ENCODE peak calls at places on chromosome 20, in nine cellular contexts. O is ascending aorta, H is stomach, U is keratinocyte, L is Peyer's patch, G is HCT116, Q is SK-N-SH, R is endodermal cell, X is OCI-LY7. C is an unnamed sample. For H3K9me3, the result is how much of the 10 kb centered on the place peaks cover.

GRCh38 chr20:58471835-58472164 is 43.4 kb downstream of the APCDD1L start:
- DNase-seq in O (no peak), H (no peak), L (no peak), R (no peak), X (no peak), U (no peak), Q (no peak), G (no peak), C (no peak)

GRCh38 chr20:45058168-45058850 is 42.6 kb downstream of the KCNS1 start:
- DNase-seq in X (no peak), R (no peak), L (no peak), O (no peak), H (no peak), G (no peak), Q (no peak), U (no peak), C (no peak)

GRCh38 chr20:63573739-63574131 is 304 bp downstream of the HELZ2 start:
- DNase-seq in H (no peak), X (no peak), O (no peak), L (no peak), Q (no peak), U (no peak), G (no peak), R (no peak), C (no peak)

GRCh38 chr20:16821211-16822089 is 73.3 kb downstream of the OTOR start:
- DNase-seq in X (peak), U (no peak), Q (peak), H (no peak), L (no peak), R (peak), O (no peak), G (peak), C (no peak)

GRCh38 chr20:23043376-23043775 is 6.1 kb downstream of the THBD start:
- DNase-seq in Q (no peak), L (no peak), H (peak), X (peak), O (peak), R (no peak), G (no peak), U (no peak), C (no peak)

GRCh38 chr20:4811661-4812181 is 90.0 kb downstream of the PRND start:
- DNase-seq in G (no peak), X (peak), O (peak), H (peak), U (no peak), L (peak), R (no peak), Q (no peak), C (peak)

GRCh38 chr20:63969851-63970713 is at the start of gene ZNF512B:
- DNase-seq in U (no peak), G (no peak), O (peak), R (peak), X (peak), L (no peak), Q (peak), H (peak), C (no peak)

GRCh38 chr20:24578605-24579004 is 109.2 kb downstream of the SYNDIG1 start:
- DNase-seq in G (no peak), L (no peak), O (no peak), H (no peak), U (no peak), R (no peak), Q (no peak), X (no peak), C (peak)

GRCh38 chr20:64223526-64224067 is 32.0 kb upstream of the PCMTD2 start:
- DNase-seq in G (no peak), R (peak), O (no peak), Q (no peak), H (no peak), L (no peak), U (no peak), X (peak), C (no peak)

GRCh38 chr20:9072741-9073310 is 3.9 kb downstream of the PLCB4 start:
- DNase-seq in U (no peak), G (no peak), Q (no peak), L (no peak), X (no peak), O (no peak), H (no peak), R (no peak), C (no peak)

GRCh38 chr20:62907377-62908317 is 18.7 kb downstream of the DIDO1 start:
- DNase-seq in L (no peak), U (no peak), O (no peak), X (peak), H (no peak), Q (peak), R (peak), G (no peak), C (no peak)

GRCh38 chr20:37518606-37519507 is 2.2 kb upstream of the NNAT start:
- DNase-seq in U (no peak), H (peak), Q (no peak), L (no peak), R (peak), O (peak), X (no peak), G (no peak), C (no peak)

GRCh38 chr20:13755809-13756208 is 28.9 kb downstream of the ESF1 start:
- DNase-seq in X (no peak), R (no peak), G (no peak), H (no peak), U (no peak), O (no peak), L (no peak), Q (no peak), C (no peak)

GRCh38 chr20:64216910-64217309 is 38.6 kb upstream of the PCMTD2 start:
- DNase-seq in O (no peak), Q (no peak), G (no peak), X (no peak), L (no peak), U (no peak), H (no peak), R (no peak), C (no peak)

GRCh38 chr20:33522256-33522820 is 32.4 kb downstream of the CBFA2T2 start:
- DNase-seq in L (no peak), G (no peak), O (no peak), H (no peak), U (no peak), R (no peak), Q (no peak), X (no peak), C (no peak)

GRCh38 chr20:3694864-3695263 is 13.1 kb upstream of the ADAM33 start:
- DNase-seq in X (no peak), R (peak), G (no peak), U (no peak), L (no peak), O (no peak), H (no peak), Q (no peak), C (no peak)

GRCh38 chr20:11807070-11807741 is 110.5 kb upstream of the BTBD3 start:
- DNase-seq in H (no peak), R (no peak), O (no peak), U (no peak), G (no peak), X (no peak), L (no peak), Q (no peak), C (no peak)

GRCh38 chr20:57435105-57435497 is 43.9 kb downstream of the RBM38 start:
- DNase-seq in G (no peak), U (no peak), Q (no peak), R (no peak), X (no peak), O (no peak), H (no peak), L (no peak), C (no peak)

GRCh38 chr20:820328-820953 is 13.1 kb upstream of the FAM110A start:
- DNase-seq in R (no peak), X (no peak), O (no peak), U (no peak), Q (no peak), H (no peak), G (no peak), L (no peak), C (peak)

GRCh38 chr20:21288587-21289370 is 14.4 kb upstream of the XRN2 start:
- DNase-seq in L (no peak), G (no peak), H (no peak), O (no peak), Q (no peak), R (no peak), X (no peak), U (no peak), C (no peak)

GRCh38 chr20:59620860-59621485 is 16.6 kb downstream of the PHACTR3 start:
- DNase-seq in G (no peak), Q (no peak), H (no peak), L (no peak), U (no peak), O (no peak), X (no peak), R (peak), C (no peak)

GRCh38 chr20:59624401-59624800 is 20.1 kb downstream of the PHACTR3 start:
- DNase-seq in G (no peak), O (no peak), R (no peak), Q (no peak), X (no peak), U (no peak), L (no peak), H (no peak), C (no peak)

GRCh38 chr20:59623133-59623532 is 18.8 kb downstream of the PHACTR3 start:
- DNase-seq in Q (no peak), U (no peak), G (no peak), H (no peak), O (no peak), X (no peak), L (no peak), R (no peak), C (no peak)

GRCh38 chr20:59623583-59623982 is 19.2 kb downstream of the PHACTR3 start:
- DNase-seq in U (no peak), H (no peak), G (no peak), L (no peak), R (no peak), Q (no peak), X (no peak), O (no peak), C (no peak)

DNA sequence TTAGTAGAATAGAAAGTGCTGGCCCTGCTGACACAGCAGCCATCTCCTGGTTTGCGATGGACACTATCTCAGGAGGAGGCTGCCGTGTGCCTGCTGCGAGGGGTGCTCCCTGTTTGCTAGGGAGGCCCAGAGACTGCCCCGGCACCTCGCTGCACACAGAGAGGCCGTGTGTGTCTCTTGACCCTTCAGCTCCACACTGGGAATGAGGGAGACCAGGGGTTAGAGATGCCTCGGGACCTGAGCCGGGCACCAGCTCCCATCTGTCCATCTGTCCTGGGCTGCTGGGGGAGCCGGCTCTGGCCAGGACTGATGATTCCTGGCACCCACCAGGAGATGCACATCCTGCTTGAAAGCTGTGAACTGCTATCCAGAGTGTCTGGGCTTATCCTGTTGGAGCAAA is 18.2 kb downstream of the PHACTR3 start:
- DNase-seq in Q (no peak), H (no peak), U (no peak), G (no peak), R (no peak), O (no peak), X (no peak), L (no peak), C (no peak)
- H3K9me3 ChIP-seq in Q (under half), H (under half), U (under half), G (under half), R (under half), O (under half), X (under half), L (under half), C (under half)

GRCh38 chr20:54107181-54107580 is 36.8 kb upstream of the BCAS1 start:
- DNase-seq in Q (no peak), X (no peak), L (no peak), U (no peak), G (no peak), H (no peak), O (no peak), R (no peak), C (no peak)

GRCh38 chr20:54108394-54108643 is 37.9 kb upstream of the BCAS1 start:
- DNase-seq in H (no peak), G (no peak), U (no peak), L (no peak), O (no peak), Q (no peak), X (no peak), R (no peak), C (no peak)

GRCh38 chr20:54107600-54108393 is 37.4 kb upstream of the BCAS1 start:
- DNase-seq in O (no peak), R (no peak), X (no peak), G (no peak), Q (no peak), L (no peak), U (no peak), H (no peak), C (no peak)

GRCh38 chr20:54110041-54110440 is 39.6 kb upstream of the BCAS1 start:
- DNase-seq in H (no peak), Q (no peak), X (no peak), U (no peak), O (no peak), G (no peak), R (no peak), L (no peak), C (no peak)

DNA sequence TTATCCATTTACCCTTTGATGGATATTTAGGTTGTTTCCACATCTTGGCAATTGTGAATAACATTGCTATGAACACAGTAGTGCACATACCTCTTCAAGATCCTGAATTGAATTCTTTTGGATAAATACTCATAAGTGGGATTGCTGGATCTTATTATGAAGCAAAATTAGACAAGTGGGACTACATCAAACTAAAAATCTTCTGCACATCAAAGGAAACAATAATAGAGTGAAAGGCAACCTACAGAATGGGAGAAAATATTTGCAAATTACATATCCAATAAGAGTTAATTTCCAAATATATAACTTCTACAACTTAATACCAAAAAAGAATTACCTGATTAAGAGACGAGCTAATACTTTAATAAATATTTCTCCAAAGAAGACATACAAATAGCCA is 38.4 kb upstream of the BCAS1 start:
- DNase-seq in U (no peak), H (no peak), G (no peak), R (no peak), L (no peak), O (no peak), Q (no peak), X (no peak), C (no peak)
- TF ChIP-seq CTCF in U (no peak), H (no peak), G (no peak), R (no peak), L (no peak), O (no peak), Q (no peak), X (no peak), C (no peak)

GRCh38 chr20:34627458-34627857 is 49.4 kb downstream of the PIGU start:
- DNase-seq in U (no peak), Q (no peak), L (no peak), H (no peak), G (no peak), X (no peak), O (no peak), R (no peak), C (no peak)
- H3K27ac ChIP-seq in U (no peak), Q (no peak), L (peak), H (no peak), G (no peak), X (no peak), O (no peak), R (no peak), C (no peak)

GRCh38 chr20:49280463-49281058 is 2.7 kb upstream of the ZNFX1 start:
- DNase-seq in R (no peak), G (no peak), Q (no peak), U (no peak), L (no peak), O (no peak), H (no peak), X (peak), C (no peak)
- H3K9me3 ChIP-seq in R (under half), G (under half), Q (under half), U (under half), L (under half), O (under half), H (under half), X (under half), C (under half)

C was measured in vagina.